ENCODE peak calls at places on chromosomes 2 and 18, in nine cellular contexts. One of them, this sample, is unnamed.

GRCh38 chr2:6877402-6878305 is at the start of gene RSAD2:
- DNase-seq in stomach: peak; percentile 40
- DNase-seq in tibial artery: no peak
- DNase-seq in astrocyte: peak; percentile 30
- DNase-seq in aorta: peak; percentile 47
- DNase-seq in hepatocyte: peak; percentile 49
- DNase-seq in body of pancreas: peak; percentile 58
- DNase-seq in neuronal stem cell: no peak
- DNase-seq in effector memory CD4-positive, alpha-beta T cell: no peak
- DNase-seq in this sample: peak; percentile 94

GRCh38 chr2:240400319-240401161 is 34.9 kb upstream of the GPC1 start:
- DNase-seq in stomach: peak; percentile 17
- DNase-seq in tibial artery: peak; percentile 61
- DNase-seq in astrocyte: no peak
- DNase-seq in aorta: peak; percentile 40
- DNase-seq in hepatocyte: no peak
- DNase-seq in body of pancreas: peak; percentile 3
- DNase-seq in neuronal stem cell: no peak
- DNase-seq in effector memory CD4-positive, alpha-beta T cell: no peak
- DNase-seq in this sample: no peak

GRCh38 chr2:204116154-204116792 is 179.7 kb downstream of the ICOS start:
- DNase-seq in stomach: no peak
- DNase-seq in tibial artery: no peak
- DNase-seq in astrocyte: no peak
- DNase-seq in aorta: no peak
- DNase-seq in hepatocyte: no peak
- DNase-seq in body of pancreas: no peak
- DNase-seq in neuronal stem cell: no peak
- DNase-seq in effector memory CD4-positive, alpha-beta T cell: no peak
- DNase-seq in this sample: no peak

GRCh38 chr2:37669500-37669899 is 1.9 kb downstream of the CDC42EP3 start:
- DNase-seq in stomach: no peak
- DNase-seq in tibial artery: no peak
- DNase-seq in astrocyte: no peak
- DNase-seq in aorta: no peak
- DNase-seq in hepatocyte: no peak
- DNase-seq in body of pancreas: no peak
- DNase-seq in neuronal stem cell: no peak
- DNase-seq in effector memory CD4-positive, alpha-beta T cell: no peak
- DNase-seq in this sample: no peak

GRCh38 chr2:181686566-181687185 is 6.4 kb upstream of the NEUROD1 start:
- DNase-seq in stomach: no peak
- DNase-seq in tibial artery: no peak
- DNase-seq in astrocyte: no peak
- DNase-seq in aorta: no peak
- DNase-seq in hepatocyte: no peak
- DNase-seq in body of pancreas: no peak
- DNase-seq in neuronal stem cell: no peak
- DNase-seq in effector memory CD4-positive, alpha-beta T cell: no peak
- DNase-seq in this sample: no peak

GRCh38 chr18:23401400-23402347 is 51.4 kb upstream of the RIOK3 start:
- DNase-seq in stomach: peak; percentile 56
- DNase-seq in tibial artery: no peak
- DNase-seq in astrocyte: peak; percentile 69
- DNase-seq in aorta: no peak
- DNase-seq in hepatocyte: peak; percentile 79
- DNase-seq in body of pancreas: peak; percentile 45
- DNase-seq in neuronal stem cell: peak; percentile 59
- DNase-seq in effector memory CD4-positive, alpha-beta T cell: no peak
- DNase-seq in this sample: peak; percentile 86

GRCh38 chr2:236167297-236168109 is 683 bp downstream of the GBX2 start:
- DNase-seq in stomach: no peak
- DNase-seq in tibial artery: no peak
- DNase-seq in astrocyte: peak; percentile 44
- DNase-seq in aorta: no peak
- DNase-seq in hepatocyte: peak; percentile 70
- DNase-seq in body of pancreas: peak; percentile 23
- DNase-seq in neuronal stem cell: peak; percentile 61
- DNase-seq in effector memory CD4-positive, alpha-beta T cell: no peak
- DNase-seq in this sample: peak; percentile 19

GRCh38 chr18:13382990-13383821 is 164.6 kb downstream of the LDLRAD4 start:
- DNase-seq in stomach: no peak
- DNase-seq in tibial artery: no peak
- DNase-seq in astrocyte: no peak
- DNase-seq in aorta: no peak
- DNase-seq in hepatocyte: no peak
- DNase-seq in body of pancreas: no peak
- DNase-seq in neuronal stem cell: no peak
- DNase-seq in effector memory CD4-positive, alpha-beta T cell: no peak
- DNase-seq in this sample: no peak

GRCh38 chr2:160269365-160269764 is 69.3 kb upstream of the ITGB6 start:
- DNase-seq in stomach: no peak
- DNase-seq in tibial artery: no peak
- DNase-seq in astrocyte: peak; percentile 34
- DNase-seq in aorta: no peak
- DNase-seq in hepatocyte: no peak
- DNase-seq in body of pancreas: no peak
- DNase-seq in neuronal stem cell: no peak
- DNase-seq in effector memory CD4-positive, alpha-beta T cell: no peak
- DNase-seq in this sample: no peak

GRCh38 chr2:100812141-100812540 is 7.8 kb upstream of the NPAS2 start:
- DNase-seq in stomach: no peak
- DNase-seq in tibial artery: no peak
- DNase-seq in astrocyte: no peak
- DNase-seq in aorta: no peak
- DNase-seq in hepatocyte: no peak
- DNase-seq in body of pancreas: no peak
- DNase-seq in neuronal stem cell: no peak
- DNase-seq in effector memory CD4-positive, alpha-beta T cell: no peak
- DNase-seq in this sample: no peak

GRCh38 chr2:216665717-216666116 is 29.6 kb downstream of the IGFBP5 start:
- DNase-seq in stomach: peak; percentile 37
- DNase-seq in tibial artery: no peak
- DNase-seq in astrocyte: no peak
- DNase-seq in aorta: peak; percentile 39
- DNase-seq in hepatocyte: peak; percentile 84
- DNase-seq in body of pancreas: peak; percentile 63
- DNase-seq in neuronal stem cell: peak; percentile 71
- DNase-seq in effector memory CD4-positive, alpha-beta T cell: no peak
- DNase-seq in this sample: no peak

GRCh38 chr2:233450854-233451575 is 96.7 kb downstream of the DGKD start:
- DNase-seq in stomach: no peak
- DNase-seq in tibial artery: peak; percentile 42
- DNase-seq in astrocyte: no peak
- DNase-seq in aorta: no peak
- DNase-seq in hepatocyte: no peak
- DNase-seq in body of pancreas: no peak
- DNase-seq in neuronal stem cell: no peak
- DNase-seq in effector memory CD4-positive, alpha-beta T cell: no peak
- DNase-seq in this sample: no peak

GRCh38 chr18:73891572-73892421 is 255.8 kb downstream of the FBXO15 start:
- DNase-seq in stomach: no peak
- DNase-seq in tibial artery: no peak
- DNase-seq in astrocyte: no peak
- DNase-seq in aorta: no peak
- DNase-seq in hepatocyte: peak; percentile 15
- DNase-seq in body of pancreas: no peak
- DNase-seq in neuronal stem cell: peak; percentile 73
- DNase-seq in effector memory CD4-positive, alpha-beta T cell: no peak
- DNase-seq in this sample: no peak

GRCh38 chr18:76562286-76562840 is 67.3 kb upstream of the ZNF516 start:
- DNase-seq in stomach: no peak
- DNase-seq in tibial artery: no peak
- DNase-seq in astrocyte: no peak
- DNase-seq in aorta: no peak
- DNase-seq in hepatocyte: no peak
- DNase-seq in body of pancreas: no peak
- DNase-seq in neuronal stem cell: no peak
- DNase-seq in effector memory CD4-positive, alpha-beta T cell: no peak
- DNase-seq in this sample: no peak

GRCh38 chr2:134190062-134190806 is 63.6 kb upstream of the MGAT5 start:
- DNase-seq in stomach: no peak
- DNase-seq in tibial artery: no peak
- DNase-seq in astrocyte: no peak
- DNase-seq in aorta: no peak
- DNase-seq in hepatocyte: no peak
- DNase-seq in body of pancreas: no peak
- DNase-seq in neuronal stem cell: no peak
- DNase-seq in effector memory CD4-positive, alpha-beta T cell: no peak
- DNase-seq in this sample: no peak

GRCh38 chr2:41326801-41327200 is 721.0 kb upstream of the PKDCC start:
- DNase-seq in stomach: no peak
- DNase-seq in tibial artery: no peak
- DNase-seq in astrocyte: no peak
- DNase-seq in aorta: no peak
- DNase-seq in hepatocyte: no peak
- DNase-seq in body of pancreas: no peak
- DNase-seq in neuronal stem cell: peak; percentile 32
- DNase-seq in effector memory CD4-positive, alpha-beta T cell: no peak
- DNase-seq in this sample: no peak

DNA sequence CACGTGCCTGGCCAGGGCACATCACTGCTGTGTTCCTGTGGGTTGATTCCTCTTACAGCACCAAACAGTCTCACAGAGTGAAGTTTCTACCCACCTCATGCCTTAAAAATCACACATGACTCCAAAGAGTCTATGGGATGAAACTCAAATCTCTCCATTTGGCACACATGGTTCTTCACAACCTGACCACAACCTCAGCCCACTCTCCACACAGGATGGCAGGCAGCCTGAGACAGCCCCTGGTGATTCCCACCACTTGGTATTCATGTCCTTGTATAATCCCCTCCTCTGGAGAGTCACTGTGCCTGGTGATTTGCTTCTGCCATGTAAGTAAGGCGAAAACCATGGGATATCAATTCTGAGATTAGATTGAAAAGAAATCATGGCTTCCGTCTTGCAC is 46.2 kb downstream of the LBH start:
- DNase-seq in stomach: no peak
- DNase-seq in tibial artery: no peak
- DNase-seq in astrocyte: no peak
- DNase-seq in aorta: no peak
- DNase-seq in hepatocyte: no peak
- DNase-seq in body of pancreas: no peak
- DNase-seq in neuronal stem cell: no peak
- DNase-seq in effector memory CD4-positive, alpha-beta T cell: no peak
- DNase-seq in this sample: no peak
- H3K4me1 ChIP-seq in stomach: peaks cover 9% of the 10 kb centered on the region
- H3K4me1 ChIP-seq in tibial artery: no peaks in the 10 kb centered on the region
- H3K4me1 ChIP-seq in astrocyte: peaks cover 28% of the 10 kb centered on the region
- H3K4me1 ChIP-seq in aorta: no peaks in the 10 kb centered on the region
- H3K4me1 ChIP-seq in hepatocyte: peaks cover 25% of the 10 kb centered on the region
- H3K4me1 ChIP-seq in body of pancreas: peaks cover 15% of the 10 kb centered on the region
- H3K4me1 ChIP-seq in neuronal stem cell: peaks cover 8% of the 10 kb centered on the region
- H3K4me1 ChIP-seq in effector memory CD4-positive, alpha-beta T cell: no peaks in the 10 kb centered on the region
- H3K4me1 ChIP-seq in this sample: peaks cover 6% of the 10 kb centered on the region

GRCh38 chr18:46628206-46628605 is 28.8 kb downstream of the LOXHD1 start:
- DNase-seq in stomach: no peak
- DNase-seq in tibial artery: no peak
- DNase-seq in astrocyte: no peak
- DNase-seq in aorta: no peak
- DNase-seq in hepatocyte: no peak
- DNase-seq in body of pancreas: no peak
- DNase-seq in neuronal stem cell: no peak
- DNase-seq in effector memory CD4-positive, alpha-beta T cell: no peak
- DNase-seq in this sample: no peak
- H3K4me3 ChIP-seq in stomach: no peak overlapping the region
- H3K4me3 ChIP-seq in tibial artery: no peak overlapping the region
- H3K4me3 ChIP-seq in astrocyte: no peak overlapping the region
- H3K4me3 ChIP-seq in aorta: no peak overlapping the region
- H3K4me3 ChIP-seq in hepatocyte: no peak overlapping the region
- H3K4me3 ChIP-seq in body of pancreas: no peak overlapping the region
- H3K4me3 ChIP-seq in neuronal stem cell: no peak overlapping the region
- H3K4me3 ChIP-seq in effector memory CD4-positive, alpha-beta T cell: no peak overlapping the region
- H3K4me3 ChIP-seq in this sample: no peak overlapping the region

GRCh38 chr2:75175473-75175872 is 23.8 kb downstream of the TACR1 start:
- DNase-seq in stomach: no peak
- DNase-seq in tibial artery: no peak
- DNase-seq in astrocyte: no peak
- DNase-seq in aorta: no peak
- DNase-seq in hepatocyte: no peak
- DNase-seq in body of pancreas: no peak
- DNase-seq in neuronal stem cell: no peak
- DNase-seq in effector memory CD4-positive, alpha-beta T cell: no peak
- DNase-seq in this sample: no peak

GRCh38 chr2:75174519-75174918 is 24.8 kb downstream of the TACR1 start:
- DNase-seq in stomach: no peak
- DNase-seq in tibial artery: no peak
- DNase-seq in astrocyte: no peak
- DNase-seq in aorta: no peak
- DNase-seq in hepatocyte: no peak
- DNase-seq in body of pancreas: no peak
- DNase-seq in neuronal stem cell: no peak
- DNase-seq in effector memory CD4-positive, alpha-beta T cell: no peak
- DNase-seq in this sample: no peak

GRCh38 chr2:75180476-75180875 is 18.8 kb downstream of the TACR1 start:
- DNase-seq in stomach: no peak
- DNase-seq in tibial artery: no peak
- DNase-seq in astrocyte: no peak
- DNase-seq in aorta: no peak
- DNase-seq in hepatocyte: no peak
- DNase-seq in body of pancreas: no peak
- DNase-seq in neuronal stem cell: no peak
- DNase-seq in effector memory CD4-positive, alpha-beta T cell: no peak
- DNase-seq in this sample: no peak

GRCh38 chr2:75174981-75175380 is 24.3 kb downstream of the TACR1 start:
- DNase-seq in stomach: no peak
- DNase-seq in tibial artery: no peak
- DNase-seq in astrocyte: no peak
- DNase-seq in aorta: no peak
- DNase-seq in hepatocyte: no peak
- DNase-seq in body of pancreas: no peak
- DNase-seq in neuronal stem cell: no peak
- DNase-seq in effector memory CD4-positive, alpha-beta T cell: no peak
- DNase-seq in this sample: no peak

DNA sequence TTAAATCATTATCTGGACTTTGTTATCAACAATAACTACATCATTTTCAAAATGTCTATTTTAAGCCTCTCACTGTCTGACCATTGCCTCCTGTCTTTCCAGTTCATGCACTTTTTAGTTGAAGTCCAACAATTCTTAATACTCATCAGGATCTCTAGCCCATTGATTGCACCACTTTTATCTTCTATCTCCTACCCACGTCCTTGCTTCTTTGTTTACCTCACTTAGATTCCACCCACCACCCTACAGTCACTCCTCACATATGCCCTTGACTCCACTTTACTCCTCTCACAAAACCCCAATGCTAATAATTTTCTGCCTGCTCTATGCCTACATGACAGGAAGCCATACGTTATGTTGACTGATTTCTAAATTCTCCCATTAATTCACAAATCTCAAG is 21.9 kb downstream of the TACR1 start:
- DNase-seq in stomach: no peak
- DNase-seq in tibial artery: no peak
- DNase-seq in astrocyte: peak; percentile 2
- DNase-seq in aorta: no peak
- DNase-seq in hepatocyte: no peak
- DNase-seq in body of pancreas: no peak
- DNase-seq in neuronal stem cell: no peak
- DNase-seq in effector memory CD4-positive, alpha-beta T cell: no peak
- DNase-seq in this sample: no peak
- H3K27me3 ChIP-seq in stomach: no peaks in the 10 kb centered on the region
- H3K27me3 ChIP-seq in tibial artery: no peaks in the 10 kb centered on the region
- H3K27me3 ChIP-seq in astrocyte: no peaks in the 10 kb centered on the region
- H3K27me3 ChIP-seq in aorta: peaks cover 2% of the 10 kb centered on the region
- H3K27me3 ChIP-seq in hepatocyte: no peaks in the 10 kb centered on the region
- H3K27me3 ChIP-seq in body of pancreas: no peaks in the 10 kb centered on the region
- H3K27me3 ChIP-seq in neuronal stem cell: no peaks in the 10 kb centered on the region
- H3K27me3 ChIP-seq in effector memory CD4-positive, alpha-beta T cell: no peaks in the 10 kb centered on the region
- H3K27me3 ChIP-seq in this sample: no peaks in the 10 kb centered on the region

GRCh38 chr2:234991793-234992192 is 40.0 kb downstream of the SH3BP4 start:
- DNase-seq in stomach: no peak
- DNase-seq in tibial artery: no peak
- DNase-seq in astrocyte: no peak
- DNase-seq in aorta: no peak
- DNase-seq in hepatocyte: no peak
- DNase-seq in body of pancreas: no peak
- DNase-seq in neuronal stem cell: no peak
- DNase-seq in effector memory CD4-positive, alpha-beta T cell: no peak
- DNase-seq in this sample: no peak
- H3K4me1 ChIP-seq in stomach: peaks cover 72% of the 10 kb centered on the region
- H3K4me1 ChIP-seq in tibial artery: peaks cover 4% of the 10 kb centered on the region
- H3K4me1 ChIP-seq in astrocyte: peaks cover 52% of the 10 kb centered on the region
- H3K4me1 ChIP-seq in aorta: no peaks in the 10 kb centered on the region
- H3K4me1 ChIP-seq in hepatocyte: peaks cover 32% of the 10 kb centered on the region
- H3K4me1 ChIP-seq in body of pancreas: peaks cover 91% of the 10 kb centered on the region
- H3K4me1 ChIP-seq in neuronal stem cell: peaks cover 34% of the 10 kb centered on the region
- H3K4me1 ChIP-seq in effector memory CD4-positive, alpha-beta T cell: no peaks in the 10 kb centered on the region
- H3K4me1 ChIP-seq in this sample: peaks cover 8% of the 10 kb centered on the region